ENCODE peak calls at places on chromosomes 11 and 22, in seven cellular contexts. P is GM23338, B is A549, O is OCI-LY7, G is H9, I is PC-3, W is SK-N-SH. C is an unnamed sample.

GRCh38 chr11:59954219-59954847 is 9.5 kb upstream of the OOSP4A start:
- DNase-seq in P (no peak), B (no peak), O (no peak), G (no peak), I (no peak), W (no peak), C (no peak)

GRCh38 chr11:26021026-26021425 is 310.9 kb upstream of the ANO3 start:
- DNase-seq in P (no peak), B (no peak), O (no peak), G (no peak), I (no peak), W (no peak), C (no peak)

GRCh38 chr11:130738618-130739017 is 177.7 kb downstream of the SNX19 start:
- DNase-seq in P (no peak), B (no peak), O (no peak), G (no peak), I (peak), W (no peak), C (no peak)

GRCh38 chr11:9787260-9787659 is 123.4 kb downstream of the SWAP70 start:
- DNase-seq in P (no peak), B (no peak), O (no peak), G (no peak), I (no peak), W (no peak), C (no peak)

GRCh38 chr22:33426451-33426850 is 368.3 kb upstream of the SYN3 start:
- DNase-seq in P (no peak), B (no peak), O (no peak), G (no peak), I (no peak), W (no peak), C (no peak)

GRCh38 chr22:29346659-29347058 is 31.2 kb upstream of the RASL10A start:
- DNase-seq in P (no peak), B (no peak), O (no peak), G (no peak), I (no peak), W (no peak), C (no peak)

GRCh38 chr11:63719987-63720386 is 38.7 kb downstream of the RTN3 start:
- DNase-seq in P (no peak), B (no peak), O (no peak), G (no peak), I (no peak), W (no peak), C (no peak)

GRCh38 chr11:133977067-133977681 is 20.4 kb upstream of the IGSF9B start:
- DNase-seq in P (no peak), B (no peak), O (no peak), G (no peak), I (no peak), W (no peak), C (no peak)

GRCh38 chr11:45922425-45923082 is at the start of gene LARGE2:
- DNase-seq in P (peak), B (peak), O (no peak), G (no peak), I (peak), W (peak), C (peak)
- H3K4me2 ChIP-seq in P (peak), B (peak), O (peak), G (peak), I (peak), W (peak), C (peak)

GRCh38 chr22:46812034-46812605 is 49.7 kb downstream of the TBC1D22A start:
- DNase-seq in P (no peak), B (no peak), O (no peak), G (no peak), I (no peak), W (no peak), C (no peak)
- H3K4me2 ChIP-seq in P (no peak), B (no peak), O (no peak), G (no peak), I (no peak), W (no peak), C (no peak)

GRCh38 chr11:66720899-66721470 is 8.0 kb downstream of the SPTBN2 start:
- DNase-seq in P (no peak), B (no peak), O (no peak), G (no peak), I (no peak), W (no peak), C (no peak)
- H3K4me2 ChIP-seq in P (peak), B (no peak), O (no peak), G (no peak), I (peak), W (no peak), C (no peak)

GRCh38 chr11:72781313-72782080 is 12.3 kb downstream of the STARD10 start:
- DNase-seq in P (peak), B (peak), O (peak), G (peak), I (peak), W (peak), C (no peak)
- H3K4me2 ChIP-seq in P (peak), B (peak), O (peak), G (peak), I (peak), W (peak), C (peak)

GRCh38 chr22:23396362-23397007 is 183.6 kb downstream of the IGLL1 start:
- DNase-seq in P (no peak), B (no peak), O (no peak), G (no peak), I (no peak), W (no peak), C (no peak)
- H3K4me2 ChIP-seq in P (no peak), B (no peak), O (no peak), G (no peak), I (no peak), W (no peak), C (no peak)

GRCh38 chr22:44758970-44759365 is 6.6 kb downstream of the ARHGAP8 start:
- DNase-seq in P (no peak), B (no peak), O (no peak), G (no peak), I (no peak), W (no peak), C (no peak)
- H3K4me2 ChIP-seq in P (no peak), B (no peak), O (no peak), G (no peak), I (peak), W (no peak), C (no peak)

GRCh38 chr22:50505776-50506610 is 1.5 kb downstream of the LMF2 start:
- DNase-seq in P (no peak), B (no peak), O (no peak), G (peak), I (no peak), W (no peak), C (no peak)
- H3K4me2 ChIP-seq in P (no peak), B (peak), O (peak), G (no peak), I (peak), W (peak), C (peak)

GRCh38 chr11:65565624-65566453 is 4.4 kb upstream of the ZNRD2 start:
- DNase-seq in P (no peak), B (no peak), O (no peak), G (no peak), I (peak), W (no peak), C (no peak)
- H3K4me2 ChIP-seq in P (no peak), B (no peak), O (peak), G (no peak), I (peak), W (no peak), C (no peak)

C was measured in neuronal stem cell.